ENCODE peak calls at places on chromosomes 16 and 17, in six cellular contexts. U is psoas muscle, W is hepatocyte, A is MM.1S, J is A673, N is colonic mucosa. Z is an unnamed sample.

GRCh38 chr17:40517981-40518380 is 16.6 kb upstream of the TNS4 start:
- DNase-seq in U (no peak), W (no peak), A (no peak), J (no peak), N (no peak), Z (peak; percentile 40)

GRCh38 chr16:1583180-1583579 is 28.7 kb downstream of the IFT140 start:
- DNase-seq in U (no peak), W (no peak), A (no peak), J (no peak), N (no peak), Z (no peak)

GRCh38 chr17:77419547-77420475 is 279.0 kb downstream of the SEC14L1 start:
- DNase-seq in U (no peak), W (no peak), A (no peak), J (no peak), N (no peak), Z (no peak)

GRCh38 chr17:8470447-8471047 is 34.9 kb downstream of the NDEL1 start:
- DNase-seq in U (peak; percentile 69), W (no peak), A (no peak), J (peak; percentile 68), N (no peak), Z (no peak)

GRCh38 chr17:27633312-27634025 is 2.5 kb downstream of the LGALS9 start:
- DNase-seq in U (no peak), W (no peak), A (no peak), J (no peak), N (peak; percentile 55), Z (no peak)

GRCh38 chr16:1903845-1904820 is 14.1 kb downstream of the HS3ST6 start:
- DNase-seq in U (no peak), W (no peak), A (no peak), J (no peak), N (no peak), Z (no peak)

GRCh38 chr16:66204761-66205160 is 161.7 kb upstream of the CDH5 start:
- DNase-seq in U (no peak), W (no peak), A (no peak), J (no peak), N (no peak), Z (no peak)

GRCh38 chr16:77467929-77468328 is 33.1 kb upstream of the ADAMTS18 start:
- DNase-seq in U (no peak), W (no peak), A (no peak), J (no peak), N (no peak), Z (no peak)

GRCh38 chr17:2237960-2238359 is 65.6 kb downstream of the SMG6 start:
- DNase-seq in U (no peak), W (no peak), A (no peak), J (no peak), N (no peak), Z (no peak)

GRCh38 chr17:41539071-41539492 is 11.0 kb upstream of the KRT19 start:
- DNase-seq in U (no peak), W (no peak), A (no peak), J (no peak), N (no peak), Z (no peak)

GRCh38 chr16:31496670-31497069 is 11.5 kb downstream of the RUSF1 start:
- DNase-seq in U (no peak), W (no peak), A (no peak), J (no peak), N (no peak), Z (no peak)

GRCh38 chr16:49441366-49441780 is 67.8 kb downstream of the C16orf78 start:
- DNase-seq in U (peak; percentile 39), W (peak; percentile 39), A (peak; percentile 94), J (peak; percentile 11), N (peak; percentile 38), Z (no peak)

GRCh38 chr17:18967806-18968744 is 16.1 kb downstream of the SLC5A10 start:
- DNase-seq in U (no peak), W (peak; percentile 53), A (no peak), J (no peak), N (peak; percentile 62), Z (no peak)

GRCh38 chr16:22787456-22788189 is 26.3 kb upstream of the HS3ST2 start:
- DNase-seq in U (no peak), W (peak; percentile 51), A (no peak), J (peak; percentile 46), N (no peak), Z (no peak)

GRCh38 chr17:34654276-34654675 is 74.9 kb downstream of the TMEM132E start:
- DNase-seq in U (no peak), W (no peak), A (no peak), J (no peak), N (no peak), Z (no peak)

GRCh38 chr16:59540621-59541020 is 806.5 kb upstream of the GOT2 start:
- DNase-seq in U (no peak), W (no peak), A (no peak), J (no peak), N (no peak), Z (no peak)

GRCh38 chr16:68287276-68288251 is 23.2 kb downstream of the SLC7A6OS start:
- DNase-seq in U (peak; percentile 91), W (no peak), A (no peak), J (no peak), N (no peak), Z (peak; percentile 86)

GRCh38 chr16:27214084-27214961 is 11.0 kb downstream of the KDM8 start:
- DNase-seq in U (no peak), W (peak; percentile 67), A (no peak), J (no peak), N (peak; percentile 73), Z (no peak)

GRCh38 chr17:67362173-67362572 is 4.2 kb downstream of the PSMD12 start:
- DNase-seq in U (no peak), W (no peak), A (no peak), J (no peak), N (no peak), Z (no peak)

GRCh38 chr17:67364847-67365761 is 1.3 kb downstream of the PSMD12 start:
- DNase-seq in U (no peak), W (no peak), A (peak; percentile 40), J (no peak), N (no peak), Z (no peak)

GRCh38 chr17:67358612-67359011 is 7.8 kb downstream of the PSMD12 start:
- DNase-seq in U (no peak), W (no peak), A (no peak), J (peak; percentile 78), N (no peak), Z (no peak)

GRCh38 chr17:67360880-67361279 is 5.5 kb downstream of the PSMD12 start:
- DNase-seq in U (no peak), W (no peak), A (no peak), J (no peak), N (no peak), Z (no peak)

GRCh38 chr17:67359960-67360817 is 6.2 kb downstream of the PSMD12 start:
- DNase-seq in U (no peak), W (no peak), A (peak; percentile 13), J (peak; percentile 77), N (no peak), Z (no peak)
- TF ChIP-seq CTCF in U (peak; percentile 8), W (peak; percentile 27), A (peak; percentile 22), J (peak; percentile 60), N (no peak), Z (no peak)

DNA sequence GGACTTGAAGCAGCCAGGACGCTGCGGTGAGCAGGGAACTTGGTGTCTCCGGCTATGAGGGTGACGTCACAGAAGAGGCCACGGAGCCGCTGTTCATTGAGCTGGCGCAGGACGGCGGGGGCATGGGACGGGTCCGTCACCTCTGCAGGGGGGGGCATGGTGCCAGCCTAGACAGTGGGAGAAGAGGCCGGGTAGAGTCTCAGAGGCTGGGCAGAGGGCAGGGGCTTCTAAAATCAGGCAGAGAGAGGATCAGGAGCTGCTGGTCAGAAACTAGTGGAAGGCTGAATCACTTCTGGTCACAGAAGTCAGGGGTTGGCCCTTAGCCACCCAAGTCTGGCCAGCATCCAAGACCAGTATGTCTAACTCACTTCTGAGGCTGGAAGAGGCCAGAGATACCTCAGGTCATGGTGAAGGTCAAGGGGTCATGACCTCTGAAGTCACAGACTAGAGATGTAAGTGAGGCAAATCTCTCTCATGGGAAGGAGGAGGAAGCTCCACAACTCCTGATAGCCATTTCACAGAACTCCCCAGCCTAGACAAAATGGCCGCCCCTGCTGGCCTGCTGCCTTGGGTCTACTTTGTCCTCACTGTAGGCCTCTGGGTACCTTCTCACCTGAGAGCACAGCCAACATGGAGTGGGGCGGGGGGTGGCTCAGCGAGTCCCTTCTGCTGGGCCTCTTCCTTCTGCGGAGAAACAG is 12.6 kb downstream of the ZBTB4 start:
- DNase-seq in U (peak; percentile 83), W (no peak), A (no peak), J (no peak), N (peak; percentile 36), Z (no peak)
- H3K27ac ChIP-seq in U (peak overlapping the region; percentile 66), W (no peak overlapping the region), A (no peak overlapping the region), J (no peak overlapping the region), N (peak overlapping the region; percentile 27), Z (no peak overlapping the region)

DNA sequence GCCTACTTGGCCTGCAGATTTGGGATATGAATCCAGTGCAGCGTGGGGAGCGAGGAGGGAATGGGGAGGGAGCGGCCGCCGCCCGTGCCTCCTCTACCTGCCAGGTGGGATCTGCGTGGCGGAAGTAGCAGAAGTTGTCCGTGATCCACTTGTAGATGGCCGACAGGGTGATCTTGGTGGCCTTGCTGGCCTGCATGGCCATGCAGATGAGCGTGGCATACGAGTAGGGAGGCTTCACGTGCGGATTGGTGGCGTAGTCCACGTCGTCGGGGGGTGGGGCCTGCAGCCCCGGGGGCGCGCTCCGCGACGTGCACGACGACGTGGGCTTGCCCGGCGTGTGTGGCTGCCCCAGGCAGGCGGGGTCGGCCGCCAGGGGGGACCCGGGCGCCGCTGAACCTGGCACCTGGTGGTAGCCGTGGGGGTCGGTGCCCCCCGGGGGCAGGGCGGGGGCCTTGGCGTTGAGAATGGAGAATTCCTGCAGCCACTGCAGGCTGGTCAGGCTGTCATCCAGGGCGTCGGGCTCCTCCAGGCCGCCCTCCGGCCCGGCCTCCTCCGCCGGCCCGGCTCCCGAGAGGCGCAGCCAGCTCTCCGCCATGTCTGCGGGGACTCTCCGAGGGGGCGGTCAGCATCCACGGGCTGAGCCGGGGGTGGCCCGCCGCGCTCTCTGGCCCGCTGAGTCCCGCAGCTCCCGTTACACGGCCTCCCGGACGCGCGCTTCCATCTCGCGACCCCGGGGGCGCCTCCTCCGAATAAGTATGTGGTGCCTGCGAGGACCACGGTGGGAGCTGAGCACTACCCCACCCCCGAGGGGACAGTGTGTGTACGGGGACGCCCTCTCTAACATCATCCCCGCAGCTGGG is 1.0 kb downstream of the FOXJ1 start:
- DNase-seq in U (no peak), W (peak; percentile 11), A (no peak), J (no peak), N (peak; percentile 59), Z (no peak)
- H3K4me3 ChIP-seq in U (no peak overlapping the region), W (no peak overlapping the region), A (no peak overlapping the region), J (no peak overlapping the region), N (peak overlapping the region; percentile 17), Z (peak overlapping the region; percentile 76)

DNA sequence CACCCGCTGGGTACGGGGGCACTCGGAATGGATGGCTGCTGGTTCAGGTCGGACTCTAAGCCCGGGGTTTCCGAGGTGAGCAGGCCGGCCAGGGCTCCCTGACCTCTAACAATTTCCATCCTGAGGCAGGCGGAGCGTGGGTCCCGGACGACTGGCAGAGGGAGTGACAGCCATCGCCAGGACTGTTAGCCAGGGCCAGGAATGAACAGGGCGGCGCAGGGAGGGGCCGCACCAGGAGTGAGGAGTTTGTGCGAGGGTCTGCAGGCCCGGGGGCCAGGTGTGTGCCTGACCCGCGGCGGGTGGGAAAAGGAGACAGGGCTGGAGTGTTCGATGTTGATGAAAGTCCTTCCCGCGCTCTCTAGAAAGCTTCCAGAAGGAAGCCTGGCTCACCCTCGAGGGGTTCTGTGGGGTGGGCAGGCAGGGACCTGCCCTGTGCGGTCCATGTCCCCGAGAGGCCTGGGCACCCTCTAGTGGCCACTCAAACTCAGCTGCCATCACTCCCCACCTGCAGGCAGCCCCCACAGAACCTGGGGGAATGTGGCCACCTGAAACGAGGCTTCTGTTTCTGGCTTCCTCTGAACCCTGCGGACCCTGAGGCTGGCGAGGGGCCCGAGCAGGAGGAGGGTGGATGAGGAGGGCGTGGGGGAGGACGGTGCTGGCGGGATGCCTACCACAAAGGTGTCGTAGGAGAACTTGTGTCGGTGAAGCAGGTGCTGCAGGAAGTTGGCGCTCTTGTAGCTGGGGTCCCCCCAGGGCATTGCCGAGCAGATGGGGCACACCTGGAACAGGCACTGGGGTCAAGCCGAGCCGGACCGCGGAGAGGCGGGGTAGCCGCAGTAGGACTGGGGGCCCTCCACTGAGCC is 8.1 kb downstream of the RNF166 start:
- DNase-seq in U (no peak), W (no peak), A (no peak), J (no peak), N (no peak), Z (no peak)
- TF ChIP-seq CTCF in U (peak; percentile 38), W (peak; percentile 30), A (no peak), J (peak; percentile 37), N (no peak), Z (no peak)